ENCODE peak calls at places on chromosomes 6 and 20, in seven cellular contexts. One of them, this sample, is unnamed.

GRCh38 chr6:17580518-17581048 is 19.5 kb upstream of the FAM8A1 start:
- DNase-seq in H1: no peak
- DNase-seq in PC-9: peak
- DNase-seq in transverse colon: peak
- DNase-seq in CD8-positive, alpha-beta T cell: no peak
- DNase-seq in right atrium auricular region: no peak
- DNase-seq in A673: peak
- DNase-seq in this sample: no peak

GRCh38 chr6:72290620-72291019 is 331.2 kb upstream of the KCNQ5 start:
- DNase-seq in H1: no peak
- DNase-seq in right atrium auricular region: no peak
- DNase-seq in transverse colon: no peak
- DNase-seq in PC-9: no peak
- DNase-seq in CD8-positive, alpha-beta T cell: no peak
- DNase-seq in A673: no peak
- DNase-seq in this sample: no peak

GRCh38 chr6:41678511-41679084 is 40.3 kb downstream of the MDFI start:
- DNase-seq in PC-9: no peak
- DNase-seq in transverse colon: no peak
- DNase-seq in CD8-positive, alpha-beta T cell: no peak
- DNase-seq in A673: no peak
- DNase-seq in right atrium auricular region: no peak
- DNase-seq in H1: no peak
- DNase-seq in this sample: no peak

GRCh38 chr6:43679057-43679456 is 8.5 kb downstream of the MRPS18A start:
- DNase-seq in right atrium auricular region: no peak
- DNase-seq in PC-9: no peak
- DNase-seq in H1: no peak
- DNase-seq in CD8-positive, alpha-beta T cell: no peak
- DNase-seq in A673: no peak
- DNase-seq in transverse colon: no peak
- DNase-seq in this sample: no peak

GRCh38 chr6:28769626-28770402 is 154.0 kb downstream of the TRIM27 start:
- DNase-seq in H1: no peak
- DNase-seq in CD8-positive, alpha-beta T cell: no peak
- DNase-seq in right atrium auricular region: no peak
- DNase-seq in A673: peak
- DNase-seq in transverse colon: no peak
- DNase-seq in PC-9: peak
- DNase-seq in this sample: peak

GRCh38 chr6:114033606-114034005 is 62.7 kb upstream of the HDAC2 start:
- DNase-seq in CD8-positive, alpha-beta T cell: no peak
- DNase-seq in H1: no peak
- DNase-seq in PC-9: no peak
- DNase-seq in transverse colon: no peak
- DNase-seq in right atrium auricular region: no peak
- DNase-seq in A673: no peak
- DNase-seq in this sample: no peak

GRCh38 chr6:17585766-17586502 is 14.2 kb upstream of the FAM8A1 start:
- DNase-seq in H1: no peak
- DNase-seq in transverse colon: no peak
- DNase-seq in CD8-positive, alpha-beta T cell: no peak
- DNase-seq in right atrium auricular region: no peak
- DNase-seq in PC-9: no peak
- DNase-seq in A673: peak
- DNase-seq in this sample: no peak

GRCh38 chr6:21999012-21999528 is 297.8 kb downstream of the PRL start:
- DNase-seq in right atrium auricular region: no peak
- DNase-seq in A673: peak
- DNase-seq in CD8-positive, alpha-beta T cell: no peak
- DNase-seq in H1: no peak
- DNase-seq in transverse colon: no peak
- DNase-seq in PC-9: no peak
- DNase-seq in this sample: no peak

GRCh38 chr20:45772693-45773092 is 19.0 kb downstream of the WFDC3 start:
- DNase-seq in PC-9: no peak
- DNase-seq in A673: no peak
- DNase-seq in right atrium auricular region: no peak
- DNase-seq in H1: no peak
- DNase-seq in transverse colon: no peak
- DNase-seq in CD8-positive, alpha-beta T cell: no peak
- DNase-seq in this sample: no peak

GRCh38 chr6:164108869-164109769 is 694.6 kb downstream of the QKI start:
- DNase-seq in H1: no peak
- DNase-seq in right atrium auricular region: peak
- DNase-seq in CD8-positive, alpha-beta T cell: no peak
- DNase-seq in PC-9: no peak
- DNase-seq in transverse colon: no peak
- DNase-seq in A673: no peak
- DNase-seq in this sample: no peak

GRCh38 chr6:105798057-105798456 is 288.1 kb upstream of the PRDM1 start:
- DNase-seq in A673: peak
- DNase-seq in CD8-positive, alpha-beta T cell: no peak
- DNase-seq in H1: no peak
- DNase-seq in right atrium auricular region: no peak
- DNase-seq in transverse colon: no peak
- DNase-seq in PC-9: no peak
- DNase-seq in this sample: no peak

DNA sequence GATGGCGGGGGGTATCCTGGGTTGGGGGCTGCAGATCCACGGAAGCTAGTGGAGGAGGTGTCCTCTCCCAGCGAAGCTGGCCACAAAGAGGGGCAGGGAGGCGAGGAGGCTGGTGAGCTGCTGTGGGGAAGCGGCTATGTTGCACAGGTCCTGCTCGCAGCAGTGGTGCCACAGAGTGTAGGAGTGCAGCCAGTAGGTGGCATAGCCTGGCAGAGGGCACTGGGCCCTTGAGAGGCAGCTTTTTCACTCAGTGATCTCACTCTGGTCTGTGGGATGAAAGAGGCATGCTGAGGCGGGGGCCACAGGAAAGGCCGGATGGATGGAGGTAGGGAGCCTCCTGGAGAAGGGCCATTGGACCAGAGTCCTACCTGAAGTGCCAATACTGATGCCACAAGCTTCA is 2.9 kb upstream of the LY6G6D start:
- DNase-seq in A673: no peak
- DNase-seq in H1: no peak
- DNase-seq in transverse colon: peak
- DNase-seq in PC-9: no peak
- DNase-seq in CD8-positive, alpha-beta T cell: no peak
- DNase-seq in right atrium auricular region: no peak
- DNase-seq in this sample: no peak
- TF ChIP-seq CTCF in A673: no peak
- TF ChIP-seq CTCF in H1: no peak
- TF ChIP-seq CTCF in transverse colon: no peak
- TF ChIP-seq CTCF in PC-9: peak
- TF ChIP-seq CTCF in CD8-positive, alpha-beta T cell: no peak
- TF ChIP-seq CTCF in right atrium auricular region: peak
- TF ChIP-seq CTCF in this sample: peak

DNA sequence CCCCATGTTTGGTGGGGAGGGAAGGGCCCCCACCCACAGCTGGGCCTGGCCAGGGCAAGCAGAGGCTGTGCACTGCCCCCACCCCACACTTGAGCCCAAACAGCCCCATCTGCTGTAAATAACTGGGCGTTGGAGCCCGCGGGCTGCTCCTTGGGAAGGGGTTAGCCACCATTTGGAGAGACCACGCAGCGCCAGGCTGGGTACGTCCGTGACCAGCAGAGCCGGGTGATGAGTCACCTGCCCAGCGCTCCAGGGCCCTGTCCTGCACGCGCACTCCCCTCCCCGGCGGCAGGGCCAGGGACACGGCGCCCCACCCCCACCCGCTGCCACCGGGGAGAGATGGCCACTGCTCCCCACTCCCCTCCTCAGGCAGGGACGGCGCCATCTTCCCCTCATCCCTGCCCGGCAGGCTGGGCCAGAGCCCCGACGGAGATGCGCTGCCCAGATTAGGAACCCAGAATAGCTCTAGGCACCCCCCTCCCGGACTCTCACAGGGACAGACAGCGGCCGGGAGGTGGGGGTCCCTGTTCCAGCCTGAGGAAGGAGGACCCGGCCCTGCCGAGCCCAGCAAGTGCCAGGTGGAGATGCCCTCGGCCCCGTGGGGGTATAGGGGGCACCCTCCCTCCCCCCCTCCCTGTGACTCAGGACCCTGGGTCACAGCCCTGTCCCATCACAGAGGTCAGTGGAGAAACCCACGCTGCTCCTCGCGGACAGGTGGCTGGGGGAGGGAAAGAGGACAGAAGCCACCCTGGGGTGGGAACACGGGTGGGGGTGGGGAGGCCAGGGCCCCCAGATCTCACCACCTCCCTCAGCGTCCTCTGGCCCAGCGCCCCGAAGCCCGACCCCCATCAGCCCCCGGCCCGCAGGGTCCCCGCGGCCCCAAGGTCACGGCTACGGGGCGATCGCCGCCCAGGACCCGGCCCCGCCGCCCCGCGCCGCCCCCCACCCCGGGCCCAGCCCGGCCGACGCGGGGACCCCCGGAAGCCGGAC is 642 bp downstream of the EEF1A2 start:
- DNase-seq in PC-9: peak
- DNase-seq in transverse colon: no peak
- DNase-seq in right atrium auricular region: no peak
- DNase-seq in CD8-positive, alpha-beta T cell: no peak
- DNase-seq in H1: no peak
- DNase-seq in A673: no peak
- DNase-seq in this sample: no peak
- H3K4me3 ChIP-seq in PC-9: peak
- H3K4me3 ChIP-seq in transverse colon: peak
- H3K4me3 ChIP-seq in right atrium auricular region: peak
- H3K4me3 ChIP-seq in CD8-positive, alpha-beta T cell: no peak
- H3K4me3 ChIP-seq in H1: peak
- H3K4me3 ChIP-seq in A673: peak
- H3K4me3 ChIP-seq in this sample: peak

DNA sequence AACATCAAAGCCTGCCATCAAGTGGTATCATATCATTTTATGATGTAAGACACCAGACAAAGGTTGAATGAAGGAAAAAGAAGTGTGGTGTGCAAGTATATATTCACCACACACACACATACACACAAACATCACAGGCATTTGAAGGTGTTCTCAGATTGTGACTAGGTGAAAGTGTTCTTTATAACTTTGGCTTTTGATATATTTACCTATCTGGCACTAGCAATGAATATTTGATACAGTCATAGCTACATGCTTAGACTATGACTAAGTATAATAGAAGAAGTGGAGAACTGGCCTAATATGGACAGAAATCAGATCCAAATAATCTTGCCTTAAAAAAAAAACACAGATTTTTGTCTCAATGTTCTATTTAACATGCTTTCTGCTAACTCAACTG is 809.9 kb downstream of the KIF16B start:
- DNase-seq in PC-9: no peak
- DNase-seq in transverse colon: no peak
- DNase-seq in A673: no peak
- DNase-seq in H1: no peak
- DNase-seq in CD8-positive, alpha-beta T cell: no peak
- DNase-seq in right atrium auricular region: no peak
- DNase-seq in this sample: no peak
- TF ChIP-seq CTCF in PC-9: no peak
- TF ChIP-seq CTCF in transverse colon: no peak
- TF ChIP-seq CTCF in A673: no peak
- TF ChIP-seq CTCF in H1: no peak
- TF ChIP-seq CTCF in CD8-positive, alpha-beta T cell: no peak
- TF ChIP-seq CTCF in right atrium auricular region: no peak
- TF ChIP-seq CTCF in this sample: no peak

GRCh38 chr20:49505518-49505917 is 23.1 kb upstream of the KCNB1 start:
- DNase-seq in PC-9: no peak
- DNase-seq in A673: peak
- DNase-seq in CD8-positive, alpha-beta T cell: no peak
- DNase-seq in transverse colon: no peak
- DNase-seq in H1: no peak
- DNase-seq in right atrium auricular region: no peak
- DNase-seq in this sample: peak

GRCh38 chr20:49511788-49512525 is 29.5 kb upstream of the KCNB1 start:
- DNase-seq in H1: no peak
- DNase-seq in transverse colon: no peak
- DNase-seq in CD8-positive, alpha-beta T cell: no peak
- DNase-seq in A673: no peak
- DNase-seq in PC-9: no peak
- DNase-seq in right atrium auricular region: no peak
- DNase-seq in this sample: no peak

GRCh38 chr20:49508435-49509199 is 26.1 kb upstream of the KCNB1 start:
- DNase-seq in CD8-positive, alpha-beta T cell: no peak
- DNase-seq in A673: peak
- DNase-seq in right atrium auricular region: no peak
- DNase-seq in PC-9: no peak
- DNase-seq in transverse colon: no peak
- DNase-seq in H1: no peak
- DNase-seq in this sample: no peak

GRCh38 chr20:49510562-49511117 is 28.2 kb upstream of the KCNB1 start:
- DNase-seq in transverse colon: peak
- DNase-seq in right atrium auricular region: peak
- DNase-seq in H1: no peak
- DNase-seq in CD8-positive, alpha-beta T cell: no peak
- DNase-seq in A673: no peak
- DNase-seq in PC-9: no peak
- DNase-seq in this sample: no peak

GRCh38 chr20:49507741-49508434 is 25.4 kb upstream of the KCNB1 start:
- DNase-seq in PC-9: no peak
- DNase-seq in right atrium auricular region: no peak
- DNase-seq in transverse colon: no peak
- DNase-seq in H1: no peak
- DNase-seq in A673: no peak
- DNase-seq in CD8-positive, alpha-beta T cell: no peak
- DNase-seq in this sample: no peak
- H3K4me3 ChIP-seq in PC-9: no peak
- H3K4me3 ChIP-seq in right atrium auricular region: no peak
- H3K4me3 ChIP-seq in transverse colon: no peak
- H3K4me3 ChIP-seq in H1: no peak
- H3K4me3 ChIP-seq in A673: no peak
- H3K4me3 ChIP-seq in CD8-positive, alpha-beta T cell: no peak
- H3K4me3 ChIP-seq in this sample: no peak